ENCODE peak calls at places on chromosome 2, in nine cellular contexts. P is psoas muscle, N is cardiac fibroblast, Q is lower lobe of right lung, B is GM23338, J is AG09309, T is upper lobe of right lung, D is body of pancreas, L is HCT116. O is an unnamed sample.

GRCh38 chr2:237739101-237739500 is 59.5 kb upstream of the RBM44 start:
- DNase-seq in N (no peak), T (no peak), P (peak; percentile 75), L (no peak), Q (no peak), J (no peak), D (no peak), B (no peak), O (no peak)

GRCh38 chr2:138600732-138601437 is 99.3 kb downstream of the SPOPL start:
- DNase-seq in T (no peak), P (no peak), N (peak; percentile 41), Q (no peak), J (no peak), B (no peak), D (no peak), L (no peak), O (peak; percentile 69)

GRCh38 chr2:165462433-165462832 is 7.1 kb upstream of the CSRNP3 start:
- DNase-seq in J (no peak), B (no peak), N (no peak), Q (no peak), T (no peak), D (no peak), P (no peak), L (no peak), O (no peak)

GRCh38 chr2:171723724-171724683 is 36.7 kb downstream of the DYNC1I2 start:
- DNase-seq in J (no peak), T (no peak), N (peak; percentile 63), Q (no peak), D (peak; percentile 17), B (peak; percentile 54), L (no peak), P (no peak), O (peak; percentile 58)

GRCh38 chr2:172552547-172553291 is 3.2 kb upstream of the PDK1 start:
- DNase-seq in T (no peak), J (peak; percentile 67), N (peak; percentile 86), P (no peak), D (no peak), Q (no peak), L (no peak), B (no peak), O (peak; percentile 93)

GRCh38 chr2:152238021-152238420 is 62.5 kb upstream of the STAM2 start:
- DNase-seq in P (no peak), D (no peak), J (no peak), Q (no peak), T (no peak), L (no peak), N (no peak), B (no peak), O (no peak)

GRCh38 chr2:218026676-218027425 is 24.1 kb upstream of the TNS1 start:
- DNase-seq in T (peak; percentile 83), B (no peak), P (no peak), D (peak; percentile 94), N (no peak), L (no peak), J (no peak), Q (peak; percentile 77), O (no peak)

GRCh38 chr2:175837046-175837445 is 165.0 kb downstream of the LNPK start:
- DNase-seq in Q (no peak), P (peak; percentile 16), D (peak; percentile 22), L (no peak), B (no peak), T (no peak), N (peak; percentile 78), J (peak; percentile 67), O (peak; percentile 90)

GRCh38 chr2:88556026-88556425 is 71.2 kb downstream of the EIF2AK3 start:
- DNase-seq in N (no peak), B (no peak), D (no peak), Q (no peak), T (no peak), J (no peak), P (no peak), L (no peak), O (no peak)

GRCh38 chr2:17759805-17760204 is 5.9 kb downstream of the GEN1 start:
- DNase-seq in T (no peak), J (no peak), Q (no peak), P (no peak), D (no peak), N (peak; percentile 52), L (no peak), B (no peak), O (peak; percentile 47)

GRCh38 chr2:157725856-157726255 is 97.2 kb upstream of the ACVR1C start:
- DNase-seq in J (no peak), D (no peak), N (peak; percentile 32), Q (no peak), B (no peak), T (no peak), L (no peak), P (no peak), O (no peak)

GRCh38 chr2:186771395-186771794 is 77.5 kb downstream of the FAM171B start:
- DNase-seq in T (no peak), L (no peak), Q (no peak), B (peak; percentile 35), J (no peak), N (no peak), D (no peak), P (no peak), O (no peak)

GRCh38 chr2:136154384-136154783 is 36.4 kb upstream of the CXCR4 start:
- DNase-seq in J (no peak), Q (no peak), L (no peak), B (no peak), P (no peak), T (no peak), N (no peak), D (no peak), O (no peak)

GRCh38 chr2:205774028-205774427 is 91.7 kb downstream of the NRP2 start:
- DNase-seq in L (no peak), P (no peak), B (no peak), N (no peak), D (no peak), Q (no peak), J (no peak), T (no peak), O (no peak)

GRCh38 chr2:236946871-236947270 is 138.8 kb upstream of the COPS8 start:
- DNase-seq in Q (no peak), J (no peak), L (no peak), N (peak; percentile 9), D (no peak), P (no peak), B (no peak), T (no peak), O (peak; percentile 66)

GRCh38 chr2:96148410-96149217 is 3.4 kb upstream of the DUSP2 start:
- DNase-seq in T (peak; percentile 84), N (peak; percentile 89), B (peak; percentile 93), P (peak; percentile 55), L (peak; percentile 88), Q (peak; percentile 81), D (peak; percentile 88), J (no peak), O (peak; percentile 84)

GRCh38 chr2:224778474-224778877 is 62.3 kb upstream of the CCDC195 start:
- DNase-seq in L (peak; percentile 46), N (peak; percentile 81), D (peak; percentile 55), J (peak; percentile 18), Q (no peak), T (no peak), P (no peak), B (peak; percentile 46), O (peak; percentile 82)

GRCh38 chr2:46358713-46359112 is 61.5 kb downstream of the EPAS1 start:
- DNase-seq in L (no peak), Q (no peak), D (no peak), J (no peak), N (no peak), P (no peak), T (no peak), B (no peak), O (no peak)

GRCh38 chr2:179528576-179529069 is 264.0 kb upstream of the SESTD1 start:
- DNase-seq in D (no peak), P (no peak), L (no peak), T (no peak), N (no peak), B (no peak), J (no peak), Q (no peak), O (no peak)

DNA sequence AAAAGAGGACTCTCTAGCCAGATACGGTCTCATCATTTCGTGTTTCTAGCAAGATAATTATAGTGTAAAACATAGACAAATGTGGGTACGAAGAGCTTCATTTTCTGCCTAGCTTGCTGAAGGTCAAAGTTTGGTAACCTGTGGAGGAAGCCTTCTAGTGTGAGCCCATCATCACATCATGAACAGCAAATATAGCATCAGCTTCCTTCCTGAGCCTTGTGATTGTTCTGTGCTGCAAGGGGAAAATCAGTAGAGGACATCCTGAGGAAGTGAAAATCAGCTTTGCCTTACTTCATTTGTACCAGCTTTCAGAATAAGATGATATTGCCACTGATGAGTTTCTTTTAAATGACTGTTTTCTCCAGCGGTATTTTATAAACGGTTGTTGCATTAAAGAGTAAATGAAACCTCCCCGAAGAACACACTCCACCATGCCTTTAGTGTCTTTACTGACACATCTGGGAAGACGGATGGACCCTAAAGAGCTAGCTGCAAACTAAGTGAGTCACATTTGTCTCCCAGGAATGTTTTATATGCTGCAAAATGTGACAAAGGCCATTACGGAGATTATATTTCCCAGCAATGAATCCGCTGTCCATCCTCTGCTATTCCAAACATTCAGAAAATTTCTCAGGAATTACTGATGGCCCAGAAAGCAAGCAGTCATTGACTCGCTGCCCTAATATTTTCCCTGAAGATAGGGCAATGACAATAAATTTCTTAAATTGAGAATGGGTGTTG is 1272.9 kb downstream of the SUCLG1 start:
- DNase-seq in Q (no peak), J (no peak), L (no peak), D (no peak), N (no peak), T (no peak), B (no peak), P (no peak), O (no peak)
- TF ChIP-seq CTCF in Q (no peak), J (no peak), L (no peak), D (no peak), N (no peak), T (no peak), B (no peak), P (no peak), O (no peak)

GRCh38 chr2:199366406-199366805 is 91.3 kb downstream of the SATB2 start:
- DNase-seq in T (no peak), L (no peak), B (no peak), N (peak; percentile 6), J (no peak), P (no peak), D (no peak), Q (no peak), O (no peak)

GRCh38 chr2:199370150-199370780 is 87.5 kb downstream of the SATB2 start:
- DNase-seq in B (no peak), J (peak; percentile 14), D (no peak), T (no peak), N (peak; percentile 39), L (no peak), P (no peak), Q (no peak), O (peak; percentile 18)
- H3K4me3 ChIP-seq in B (no peak overlapping the region), J (no peak overlapping the region), D (no peak overlapping the region), T (no peak overlapping the region), N (no peak overlapping the region), L (no peak overlapping the region), P (no peak overlapping the region), Q (no peak overlapping the region), O (no peak overlapping the region)

GRCh38 chr2:219041252-219041651 is at the start of gene CFAP65:
- DNase-seq in D (peak; percentile 53), N (peak; percentile 72), T (no peak), L (peak; percentile 34), Q (no peak), P (no peak), B (peak; percentile 86), J (no peak), O (peak; percentile 50)
- TF ChIP-seq CTCF in D (no peak), N (no peak), T (no peak), L (no peak), Q (no peak), P (no peak), B (no peak), J (no peak), O (no peak)

GRCh38 chr2:54635554-54636152 is 87.8 kb upstream of the EML6 start:
- DNase-seq in B (no peak), L (no peak), T (no peak), D (no peak), N (peak; percentile 60), Q (no peak), P (no peak), J (no peak), O (peak; percentile 77)
- H3K4me3 ChIP-seq in B (no peak overlapping the region), L (no peak overlapping the region), T (no peak overlapping the region), D (no peak overlapping the region), N (no peak overlapping the region), Q (peak overlapping the region; percentile 10), P (no peak overlapping the region), J (no peak overlapping the region), O (peak overlapping the region; percentile 38)

O was measured in fibroblast of the aortic adventitia.